ENCODE peak calls at places on chromosomes 7 and 10, in six cellular contexts. P is uterus, G is suprapubic skin, E is right lobe of liver, Y is breast epithelium, B is body of pancreas. I is an unnamed sample.

GRCh38 chr10:70120417-70120816 is 12.2 kb downstream of the AIFM2 start:
- DNase-seq in P (no peak), G (no peak), E (no peak), Y (no peak), B (no peak), I (no peak)

GRCh38 chr10:124641282-124642075 is 102.7 kb downstream of the FAM53B start:
- DNase-seq in P (peak), G (no peak), E (no peak), Y (no peak), B (no peak), I (peak)

GRCh38 chr7:107874605-107875446 is 16.2 kb upstream of the DLD start:
- DNase-seq in P (peak), G (no peak), E (no peak), Y (no peak), B (peak), I (no peak)

GRCh38 chr10:110931769-110932381 is 12.5 kb downstream of the SHOC2 start:
- DNase-seq in P (no peak), G (no peak), E (no peak), Y (no peak), B (no peak), I (no peak)

GRCh38 chr7:25032774-25033743 is 53.1 kb upstream of the OSBPL3 start:
- DNase-seq in P (no peak), G (no peak), E (no peak), Y (no peak), B (no peak), I (no peak)

GRCh38 chr10:34967411-34967880 is 122.7 kb downstream of the CUL2 start:
- DNase-seq in P (peak), G (no peak), E (no peak), Y (peak), B (peak), I (no peak)

GRCh38 chr10:34299105-34299611 is 515.9 kb downstream of the PARD3 start:
- DNase-seq in P (no peak), G (no peak), E (no peak), Y (no peak), B (no peak), I (no peak)

GRCh38 chr10:104297697-104298660 is 29.0 kb downstream of the GSTO2 start:
- DNase-seq in P (no peak), G (no peak), E (no peak), Y (no peak), B (no peak), I (no peak)

GRCh38 chr10:70169661-70170364 is 501 bp downstream of the SAR1A start:
- DNase-seq in P (no peak), G (no peak), E (no peak), Y (no peak), B (no peak), I (peak)

GRCh38 chr10:78196964-78197363 is 163.3 kb downstream of the RPS24 start:
- DNase-seq in P (no peak), G (no peak), E (no peak), Y (no peak), B (no peak), I (peak)

GRCh38 chr7:108001759-108002725 is 919 bp downstream of the LAMB1 start:
- DNase-seq in P (peak), G (no peak), E (no peak), Y (no peak), B (peak), I (no peak)

GRCh38 chr10:120972259-120972658 is 121.1 kb downstream of the WDR11 start:
- DNase-seq in P (no peak), G (no peak), E (no peak), Y (no peak), B (no peak), I (no peak)

GRCh38 chr10:122509323-122509722 is 48.0 kb downstream of the HTRA1 start:
- DNase-seq in P (no peak), G (no peak), E (no peak), Y (no peak), B (no peak), I (no peak)

GRCh38 chr7:130998993-130999602 is 265.1 kb upstream of the KLF14 start:
- DNase-seq in P (no peak), G (no peak), E (no peak), Y (no peak), B (no peak), I (no peak)

GRCh38 chr7:115128163-115128562 is 206.3 kb downstream of the MDFIC start:
- DNase-seq in P (no peak), G (no peak), E (no peak), Y (no peak), B (no peak), I (no peak)

GRCh38 chr7:142556745-142557144 is 192.5 kb upstream of the PRSS1 start:
- DNase-seq in P (peak), G (peak), E (peak), Y (peak), B (peak), I (peak)

GRCh38 chr10:43036581-43037428 is 40.1 kb upstream of the RET start:
- DNase-seq in P (peak), G (no peak), E (no peak), Y (no peak), B (no peak), I (no peak)

GRCh38 chr7:126589068-126589684 is 663.6 kb downstream of the GRM8 start:
- DNase-seq in P (no peak), G (no peak), E (no peak), Y (no peak), B (no peak), I (no peak)

GRCh38 chr7:43954524-43955228 is 28.4 kb downstream of the UBE2D4 start:
- DNase-seq in P (no peak), G (no peak), E (no peak), Y (no peak), B (peak), I (peak)

GRCh38 chr10:124251317-124251716 is 157.9 kb upstream of the CHST15 start:
- DNase-seq in P (no peak), G (no peak), E (no peak), Y (no peak), B (peak), I (no peak)

GRCh38 chr7:104196161-104196560 is 11.7 kb downstream of the ORC5 start:
- DNase-seq in P (no peak), G (no peak), E (no peak), Y (no peak), B (no peak), I (no peak)

GRCh38 chr10:74589226-74589673 is 237.2 kb upstream of the KAT6B start:
- DNase-seq in P (peak), G (peak), E (peak), Y (peak), B (peak), I (peak)

GRCh38 chr7:73761854-73762658 is 8.0 kb downstream of the CLDN3 start:
- DNase-seq in P (no peak), G (no peak), E (no peak), Y (no peak), B (no peak), I (no peak)

GRCh38 chr7:26705567-26705966 is 158.8 kb downstream of the SKAP2 start:
- DNase-seq in P (peak), G (no peak), E (no peak), Y (no peak), B (peak), I (peak)

GRCh38 chr10:119538632-119539358 is 3.7 kb downstream of the RGS10 start:
- DNase-seq in P (no peak), G (no peak), E (no peak), Y (peak), B (no peak), I (no peak)

GRCh38 chr10:10078476-10078875 is 939.2 kb upstream of the CELF2 start:
- DNase-seq in P (no peak), G (no peak), E (no peak), Y (no peak), B (no peak), I (no peak)

GRCh38 chr10:115830260-115830970 is 442.6 kb downstream of the GFRA1 start:
- DNase-seq in P (no peak), G (no peak), E (no peak), Y (no peak), B (no peak), I (no peak)

GRCh38 chr7:51150193-51150592 is 166.4 kb downstream of the COBL start:
- DNase-seq in P (no peak), G (no peak), E (no peak), Y (no peak), B (no peak), I (no peak)

GRCh38 chr7:50552921-50553320 is 12.3 kb downstream of the DDC start:
- DNase-seq in P (no peak), G (no peak), E (no peak), Y (no peak), B (peak), I (peak)

GRCh38 chr10:19795691-19796090 is 20.5 kb upstream of the PLXDC2 start:
- DNase-seq in P (no peak), G (no peak), E (no peak), Y (no peak), B (no peak), I (no peak)

GRCh38 chr7:19009241-19009935 is 108.0 kb downstream of the TWIST1 start:
- DNase-seq in P (no peak), G (no peak), E (no peak), Y (no peak), B (no peak), I (no peak)

GRCh38 chr10:6202098-6202683 is 541 bp upstream of the PFKFB3 start:
- DNase-seq in P (no peak), G (no peak), E (no peak), Y (no peak), B (no peak), I (no peak)

GRCh38 chr7:126718419-126718818 is 534.3 kb downstream of the GRM8 start:
- DNase-seq in P (no peak), G (no peak), E (no peak), Y (no peak), B (no peak), I (no peak)

GRCh38 chr10:113982745-113983144 is 60.9 kb upstream of the ADRB1 start:
- DNase-seq in P (no peak), G (no peak), E (peak), Y (peak), B (peak), I (no peak)

GRCh38 chr10:77685494-77685893 is 47.9 kb upstream of the KCNMA1 start:
- DNase-seq in P (no peak), G (no peak), E (no peak), Y (no peak), B (no peak), I (no peak)

GRCh38 chr10:110498087-110498981 is 627 bp downstream of the DUSP5 start:
- DNase-seq in P (peak), G (peak), E (no peak), Y (peak), B (peak), I (no peak)

GRCh38 chr7:64887756-64888508 is 15.1 kb upstream of the ZNF273 start:
- DNase-seq in P (peak), G (no peak), E (peak), Y (no peak), B (peak), I (no peak)

GRCh38 chr10:76136876-76137420 is 705.5 kb downstream of the LRMDA start:
- DNase-seq in P (no peak), G (no peak), E (no peak), Y (no peak), B (no peak), I (no peak)

GRCh38 chr10:24463683-24464426 is 254.9 kb downstream of the KIAA1217 start:
- DNase-seq in P (peak), G (no peak), E (no peak), Y (no peak), B (no peak), I (peak)

GRCh38 chr10:24462889-24463552 is 254.1 kb downstream of the KIAA1217 start:
- DNase-seq in P (no peak), G (no peak), E (no peak), Y (no peak), B (peak), I (no peak)

GRCh38 chr10:24465124-24465874 is 256.4 kb downstream of the KIAA1217 start:
- DNase-seq in P (no peak), G (no peak), E (peak), Y (peak), B (peak), I (no peak)

GRCh38 chr10:24459836-24460235 is 250.9 kb downstream of the KIAA1217 start:
- DNase-seq in P (no peak), G (no peak), E (no peak), Y (no peak), B (no peak), I (no peak)

DNA sequence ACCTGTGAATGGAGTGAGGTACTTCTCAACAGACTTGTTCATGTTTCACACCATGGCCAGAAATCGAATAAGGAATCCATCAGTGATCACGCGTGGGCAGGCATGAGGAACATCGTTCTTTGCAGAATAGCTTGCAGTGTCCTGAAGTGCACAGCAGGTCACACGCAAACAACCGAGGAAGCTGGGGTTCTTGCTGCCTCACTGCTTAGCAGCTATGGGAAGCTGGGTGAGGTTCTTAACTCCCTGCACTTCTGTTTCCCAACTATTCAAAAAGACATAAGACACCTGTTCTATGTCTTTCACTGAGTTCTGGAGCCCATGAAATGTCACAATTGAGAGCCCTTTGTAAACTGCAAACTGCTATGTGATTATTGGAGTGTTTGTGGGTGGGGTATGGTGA is 253.4 kb downstream of the KIAA1217 start:
- DNase-seq in P (no peak), G (no peak), E (no peak), Y (no peak), B (no peak), I (no peak)
- TF ChIP-seq POLR2A in P (no peak), G (no peak), E (no peak), Y (no peak), B (no peak), I (no peak)

GRCh38 chr10:68900427-68901105 is 549 bp upstream of the DDX50 start:
- DNase-seq in P (no peak), G (no peak), E (no peak), Y (no peak), B (no peak), I (no peak)
- TF ChIP-seq POLR2A in P (no peak), G (no peak), E (peak), Y (no peak), B (no peak), I (peak)

GRCh38 chr10:102449321-102450123 is 1.8 kb downstream of the C10orf95 start:
- DNase-seq in P (peak), G (peak), E (peak), Y (peak), B (peak), I (no peak)
- TF ChIP-seq POLR2A in P (no peak), G (no peak), E (no peak), Y (no peak), B (peak), I (no peak)

GRCh38 chr7:156514851-156515250 is 125.7 kb upstream of the RNF32 start:
- DNase-seq in P (no peak), G (no peak), E (no peak), Y (no peak), B (no peak), I (no peak)

GRCh38 chr7:156518466-156518865 is 122.1 kb upstream of the RNF32 start:
- DNase-seq in P (no peak), G (no peak), E (no peak), Y (no peak), B (no peak), I (no peak)

GRCh38 chr7:156519070-156519469 is 121.5 kb upstream of the RNF32 start:
- DNase-seq in P (no peak), G (no peak), E (no peak), Y (no peak), B (no peak), I (no peak)

GRCh38 chr7:156516791-156517378 is 123.7 kb upstream of the RNF32 start:
- DNase-seq in P (no peak), G (no peak), E (no peak), Y (no peak), B (no peak), I (no peak)

DNA sequence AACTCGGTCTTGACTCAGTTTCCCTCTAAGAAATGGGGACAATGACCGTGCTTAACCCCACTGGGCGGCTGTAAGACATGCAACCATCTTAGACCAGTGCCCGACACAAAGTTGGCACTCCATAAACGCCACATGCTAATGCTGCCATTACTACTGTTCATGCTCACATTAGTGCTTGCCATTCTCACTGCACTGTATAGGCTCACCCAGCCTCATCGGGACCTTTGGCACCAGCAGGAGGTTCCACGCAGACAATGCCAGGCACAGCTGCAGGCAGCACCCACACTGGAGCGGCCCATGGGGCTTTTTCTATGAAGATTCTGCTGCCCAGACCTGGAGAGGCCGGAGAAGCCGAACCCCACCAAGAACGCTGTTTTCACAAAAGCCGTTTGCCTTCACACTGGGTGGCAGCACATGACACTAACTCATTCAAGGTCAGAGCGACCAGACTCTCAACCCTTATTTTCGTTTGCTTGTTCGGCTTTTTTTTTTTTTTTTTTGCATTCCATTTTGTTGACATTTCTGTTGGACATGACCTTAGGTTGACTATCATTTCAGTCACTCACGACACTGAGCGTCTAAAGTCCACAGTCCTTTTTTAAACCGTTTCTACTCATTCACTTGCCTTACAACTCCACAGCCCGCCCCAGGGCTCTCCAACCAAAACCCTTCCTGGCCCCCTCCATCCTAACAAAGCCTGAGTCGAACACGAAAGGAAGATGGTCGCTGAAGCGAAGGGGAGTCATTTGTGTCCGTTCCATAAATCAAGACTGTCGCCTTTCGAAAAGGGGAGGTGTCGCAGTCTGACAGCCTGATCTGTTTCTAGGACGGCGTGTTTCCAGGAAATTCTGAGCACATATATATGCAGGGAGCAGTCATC is 124.4 kb upstream of the RNF32 start:
- DNase-seq in P (no peak), G (no peak), E (peak), Y (no peak), B (peak), I (no peak)
- TF ChIP-seq POLR2A in P (no peak), G (no peak), E (peak), Y (no peak), B (no peak), I (no peak)

GRCh38 chr10:38094158-38094922 is at the start of gene ZNF37A:
- DNase-seq in P (peak), G (peak), E (peak), Y (peak), B (peak), I (peak)
- TF ChIP-seq POLR2A in P (peak), G (no peak), E (peak), Y (no peak), B (peak), I (peak)

GRCh38 chr7:99918959-99919813 is at the start of gene TRIM4:
- DNase-seq in P (peak), G (peak), E (peak), Y (peak), B (peak), I (peak)
- TF ChIP-seq POLR2A in P (peak), G (peak), E (peak), Y (peak), B (peak), I (peak)

GRCh38 chr10:71603754-71604153 is 115.8 kb downstream of the C10orf105 start:
- DNase-seq in P (no peak), G (no peak), E (no peak), Y (no peak), B (no peak), I (no peak)

GRCh38 chr10:71604324-71605018 is 115.1 kb downstream of the C10orf105 start:
- DNase-seq in P (no peak), G (no peak), E (no peak), Y (no peak), B (no peak), I (no peak)

GRCh38 chr10:71608863-71609768 is 110.5 kb downstream of the C10orf105 start:
- DNase-seq in P (peak), G (peak), E (peak), Y (peak), B (peak), I (peak)

GRCh38 chr10:71605263-71605962 is 114.2 kb downstream of the C10orf105 start:
- DNase-seq in P (no peak), G (no peak), E (no peak), Y (no peak), B (no peak), I (no peak)

GRCh38 chr10:71606721-71607430 is 112.7 kb downstream of the C10orf105 start:
- DNase-seq in P (no peak), G (no peak), E (no peak), Y (no peak), B (no peak), I (no peak)
- TF ChIP-seq POLR2A in P (no peak), G (no peak), E (no peak), Y (no peak), B (no peak), I (no peak)

GRCh38 chr10:131901181-131901829 is 497 bp downstream of the PPP2R2D start:
- DNase-seq in P (peak), G (peak), E (peak), Y (no peak), B (peak), I (no peak)
- TF ChIP-seq POLR2A in P (no peak), G (no peak), E (no peak), Y (no peak), B (peak), I (no peak)